ENCODE peak calls at places on chromosomes 11 and 22, in ten cellular contexts. N is stimulated activated CD4-positive, alpha-beta T cell treated with anti-CD3 and anti-CD28 coated beads, TNF-alpha, amount 100 ng/mL, for 48 hours; B is T-helper 2 cell; Y is GF-D8; L is spleen; O is T follicular helper cell; E is H9; V is aorta; M is Kasumi-1; U is putamen. Z is an unnamed sample.

GRCh38 chr11:68312117-68312779 is at the start of gene LRP5:
- DNase-seq in N (no peak), B (no peak), Y (no peak), L (no peak), O (no peak), E (no peak), V (no peak), M (no peak), U (no peak), Z (peak)

GRCh38 chr11:95248666-95249467 is 17.9 kb upstream of the SESN3 start:
- DNase-seq in N (no peak), B (no peak), Y (no peak), L (no peak), O (no peak), E (peak), V (no peak), M (no peak), U (no peak), Z (no peak)

GRCh38 chr22:49532831-49533802 is 294.6 kb downstream of the BRD1 start:
- DNase-seq in N (no peak), B (no peak), Y (no peak), L (peak), O (no peak), E (no peak), V (no peak), M (no peak), U (no peak), Z (peak)

GRCh38 chr22:40324468-40325305 is 21.6 kb upstream of the ADSL start:
- DNase-seq in N (no peak), B (peak), Y (no peak), L (peak), O (peak), E (no peak), V (no peak), M (no peak), U (no peak), Z (no peak)

GRCh38 chr11:30499940-30500339 is 86.2 kb downstream of the MPPED2 start:
- DNase-seq in N (no peak), B (no peak), Y (no peak), L (no peak), O (no peak), E (no peak), V (no peak), M (no peak), U (no peak), Z (no peak)

GRCh38 chr22:29635734-29636357 is 32.4 kb downstream of the NF2 start:
- DNase-seq in N (no peak), B (no peak), Y (no peak), L (no peak), O (no peak), E (no peak), V (no peak), M (peak), U (peak), Z (no peak)

GRCh38 chr22:20741634-20742581 is 32.0 kb upstream of the SERPIND1 start:
- DNase-seq in N (peak), B (peak), Y (no peak), L (no peak), O (peak), E (no peak), V (no peak), M (peak), U (no peak), Z (peak)

GRCh38 chr22:40215266-40215665 is 37.5 kb downstream of the TNRC6B start:
- DNase-seq in N (no peak), B (no peak), Y (peak), L (no peak), O (no peak), E (peak), V (peak), M (peak), U (no peak), Z (no peak)

GRCh38 chr22:45531441-45531840 is 28.8 kb downstream of the FBLN1 start:
- DNase-seq in N (no peak), B (no peak), Y (no peak), L (no peak), O (no peak), E (no peak), V (no peak), M (no peak), U (no peak), Z (no peak)

GRCh38 chr11:14773755-14774154 is 118.3 kb downstream of the CYP2R1 start:
- DNase-seq in N (no peak), B (no peak), Y (no peak), L (no peak), O (no peak), E (no peak), V (no peak), M (peak), U (no peak), Z (no peak)

GRCh38 chr11:17646451-17647145 is 72.8 kb upstream of the MYOD1 start:
- DNase-seq in N (no peak), B (no peak), Y (no peak), L (no peak), O (no peak), E (no peak), V (no peak), M (no peak), U (no peak), Z (no peak)

GRCh38 chr22:36267896-36268485 is 15.1 kb downstream of the APOL1 start:
- DNase-seq in N (no peak), B (no peak), Y (no peak), L (no peak), O (no peak), E (no peak), V (no peak), M (no peak), U (no peak), Z (no peak)

GRCh38 chr11:78449866-78450265 is 32.2 kb upstream of the GAB2 start:
- DNase-seq in N (no peak), B (no peak), Y (no peak), L (no peak), O (no peak), E (no peak), V (no peak), M (no peak), U (no peak), Z (peak)

GRCh38 chr11:116596346-116597260 is 176.2 kb downstream of the BUD13 start:
- DNase-seq in N (no peak), B (no peak), Y (no peak), L (no peak), O (no peak), E (no peak), V (no peak), M (no peak), U (no peak), Z (no peak)

GRCh38 chr11:38345286-38345685 is 1747.2 kb upstream of the RAG2 start:
- DNase-seq in N (no peak), B (no peak), Y (no peak), L (no peak), O (no peak), E (no peak), V (no peak), M (no peak), U (no peak), Z (no peak)

Z was measured in osteoblast.